ENCODE peak calls at places on chromosomes 1 and 21, in eight cellular contexts. One of them, this sample, is unnamed.

GRCh38 chr1:37741662-37742061 is 23.3 kb downstream of the EPHA10 start:
- DNase-seq in HEK293T: no peak
- DNase-seq in NCI-H2081: no peak
- DNase-seq in effector CD4-positive, alpha-beta T cell: no peak
- DNase-seq in aorta: no peak
- DNase-seq in GM23248: no peak
- DNase-seq in brain microvascular endothelial cell: no peak
- DNase-seq in LHCN-M2: no peak
- DNase-seq in this sample: no peak

GRCh38 chr1:25531082-25531461 is 12.3 kb upstream of the LDLRAP1 start:
- DNase-seq in LHCN-M2: no peak
- DNase-seq in GM23248: no peak
- DNase-seq in HEK293T: no peak
- DNase-seq in aorta: no peak
- DNase-seq in NCI-H2081: no peak
- DNase-seq in brain microvascular endothelial cell: no peak
- DNase-seq in effector CD4-positive, alpha-beta T cell: no peak
- DNase-seq in this sample: no peak

GRCh38 chr1:25549273-25550154 is 6.1 kb downstream of the LDLRAP1 start:
- DNase-seq in effector CD4-positive, alpha-beta T cell: peak
- DNase-seq in GM23248: no peak
- DNase-seq in LHCN-M2: peak
- DNase-seq in brain microvascular endothelial cell: peak
- DNase-seq in HEK293T: peak
- DNase-seq in NCI-H2081: no peak
- DNase-seq in aorta: peak
- DNase-seq in this sample: peak

GRCh38 chr1:220894025-220894923 is 15.0 kb downstream of the HLX start:
- DNase-seq in HEK293T: no peak
- DNase-seq in GM23248: peak
- DNase-seq in brain microvascular endothelial cell: no peak
- DNase-seq in NCI-H2081: no peak
- DNase-seq in LHCN-M2: no peak
- DNase-seq in effector CD4-positive, alpha-beta T cell: no peak
- DNase-seq in aorta: no peak
- DNase-seq in this sample: no peak

GRCh38 chr1:32746130-32746529 is 43.6 kb upstream of the SYNC start:
- DNase-seq in HEK293T: no peak
- DNase-seq in NCI-H2081: no peak
- DNase-seq in effector CD4-positive, alpha-beta T cell: no peak
- DNase-seq in LHCN-M2: no peak
- DNase-seq in brain microvascular endothelial cell: no peak
- DNase-seq in aorta: no peak
- DNase-seq in GM23248: no peak
- DNase-seq in this sample: no peak

GRCh38 chr1:6914646-6915178 is 129.5 kb downstream of the CAMTA1 start:
- DNase-seq in aorta: no peak
- DNase-seq in NCI-H2081: no peak
- DNase-seq in LHCN-M2: no peak
- DNase-seq in effector CD4-positive, alpha-beta T cell: no peak
- DNase-seq in brain microvascular endothelial cell: no peak
- DNase-seq in GM23248: no peak
- DNase-seq in HEK293T: no peak
- DNase-seq in this sample: no peak

GRCh38 chr1:101041300-101041699 is 15.7 kb upstream of the DPH5 start:
- DNase-seq in HEK293T: no peak
- DNase-seq in NCI-H2081: no peak
- DNase-seq in effector CD4-positive, alpha-beta T cell: no peak
- DNase-seq in aorta: no peak
- DNase-seq in LHCN-M2: no peak
- DNase-seq in brain microvascular endothelial cell: no peak
- DNase-seq in GM23248: no peak
- DNase-seq in this sample: no peak

GRCh38 chr21:32562426-32562825 is 22.9 kb downstream of the TCP10L start:
- DNase-seq in HEK293T: no peak
- DNase-seq in LHCN-M2: peak
- DNase-seq in brain microvascular endothelial cell: peak
- DNase-seq in aorta: peak
- DNase-seq in GM23248: peak
- DNase-seq in effector CD4-positive, alpha-beta T cell: no peak
- DNase-seq in NCI-H2081: no peak
- DNase-seq in this sample: no peak

GRCh38 chr1:94926365-94926914 is 470 bp downstream of the CNN3 start:
- DNase-seq in LHCN-M2: peak
- DNase-seq in brain microvascular endothelial cell: no peak
- DNase-seq in HEK293T: peak
- DNase-seq in effector CD4-positive, alpha-beta T cell: no peak
- DNase-seq in NCI-H2081: peak
- DNase-seq in GM23248: peak
- DNase-seq in aorta: peak
- DNase-seq in this sample: no peak

GRCh38 chr1:234926574-234927311 is 201.9 kb downstream of the TOMM20 start:
- DNase-seq in brain microvascular endothelial cell: no peak
- DNase-seq in LHCN-M2: no peak
- DNase-seq in NCI-H2081: no peak
- DNase-seq in aorta: no peak
- DNase-seq in HEK293T: no peak
- DNase-seq in effector CD4-positive, alpha-beta T cell: no peak
- DNase-seq in GM23248: no peak
- DNase-seq in this sample: no peak

GRCh38 chr1:35833424-35833823 is 25.6 kb downstream of the AGO4 start:
- DNase-seq in effector CD4-positive, alpha-beta T cell: no peak
- DNase-seq in NCI-H2081: no peak
- DNase-seq in aorta: no peak
- DNase-seq in brain microvascular endothelial cell: no peak
- DNase-seq in LHCN-M2: no peak
- DNase-seq in HEK293T: no peak
- DNase-seq in GM23248: no peak
- DNase-seq in this sample: no peak

GRCh38 chr21:43938751-43939442 is 73.2 kb upstream of the TRAPPC10 start:
- DNase-seq in HEK293T: peak
- DNase-seq in aorta: peak
- DNase-seq in brain microvascular endothelial cell: peak
- DNase-seq in LHCN-M2: peak
- DNase-seq in NCI-H2081: no peak
- DNase-seq in effector CD4-positive, alpha-beta T cell: peak
- DNase-seq in GM23248: peak
- DNase-seq in this sample: peak

GRCh38 chr1:226181996-226182714 is 4.4 kb downstream of the ACBD3 start:
- DNase-seq in NCI-H2081: no peak
- DNase-seq in HEK293T: peak
- DNase-seq in brain microvascular endothelial cell: peak
- DNase-seq in effector CD4-positive, alpha-beta T cell: no peak
- DNase-seq in GM23248: peak
- DNase-seq in aorta: peak
- DNase-seq in LHCN-M2: peak
- DNase-seq in this sample: peak

GRCh38 chr21:39825250-39825649 is 42.0 kb upstream of the PCP4 start:
- DNase-seq in brain microvascular endothelial cell: no peak
- DNase-seq in HEK293T: no peak
- DNase-seq in LHCN-M2: no peak
- DNase-seq in NCI-H2081: no peak
- DNase-seq in effector CD4-positive, alpha-beta T cell: no peak
- DNase-seq in GM23248: no peak
- DNase-seq in aorta: no peak
- DNase-seq in this sample: no peak

GRCh38 chr21:35063428-35064172 is 14.5 kb upstream of the RUNX1 start:
- DNase-seq in LHCN-M2: no peak
- DNase-seq in NCI-H2081: no peak
- DNase-seq in aorta: no peak
- DNase-seq in GM23248: no peak
- DNase-seq in brain microvascular endothelial cell: no peak
- DNase-seq in effector CD4-positive, alpha-beta T cell: no peak
- DNase-seq in HEK293T: no peak
- DNase-seq in this sample: no peak

GRCh38 chr1:31795801-31796621 is 19.8 kb downstream of the SPOCD1 start:
- DNase-seq in LHCN-M2: peak
- DNase-seq in NCI-H2081: peak
- DNase-seq in effector CD4-positive, alpha-beta T cell: no peak
- DNase-seq in aorta: no peak
- DNase-seq in brain microvascular endothelial cell: peak
- DNase-seq in HEK293T: no peak
- DNase-seq in GM23248: peak
- DNase-seq in this sample: no peak

GRCh38 chr1:1763657-1764621 is 14.3 kb downstream of the NADK start:
- DNase-seq in effector CD4-positive, alpha-beta T cell: no peak
- DNase-seq in brain microvascular endothelial cell: no peak
- DNase-seq in LHCN-M2: no peak
- DNase-seq in GM23248: peak
- DNase-seq in HEK293T: no peak
- DNase-seq in aorta: peak
- DNase-seq in NCI-H2081: no peak
- DNase-seq in this sample: no peak

GRCh38 chr1:206863266-206863665 is 2.2 kb upstream of the IL20 start:
- DNase-seq in LHCN-M2: no peak
- DNase-seq in effector CD4-positive, alpha-beta T cell: no peak
- DNase-seq in brain microvascular endothelial cell: no peak
- DNase-seq in GM23248: no peak
- DNase-seq in HEK293T: no peak
- DNase-seq in NCI-H2081: no peak
- DNase-seq in aorta: no peak
- DNase-seq in this sample: no peak

GRCh38 chr21:19507682-19508260 is 1104.2 kb upstream of the TMPRSS15 start:
- DNase-seq in LHCN-M2: no peak
- DNase-seq in NCI-H2081: no peak
- DNase-seq in brain microvascular endothelial cell: no peak
- DNase-seq in aorta: no peak
- DNase-seq in effector CD4-positive, alpha-beta T cell: no peak
- DNase-seq in GM23248: no peak
- DNase-seq in HEK293T: peak
- DNase-seq in this sample: no peak

GRCh38 chr1:159924025-159924790 is 1.1 kb downstream of the TAGLN2 start:
- DNase-seq in NCI-H2081: peak
- DNase-seq in aorta: peak
- DNase-seq in LHCN-M2: peak
- DNase-seq in effector CD4-positive, alpha-beta T cell: peak
- DNase-seq in GM23248: peak
- DNase-seq in HEK293T: peak
- DNase-seq in brain microvascular endothelial cell: peak
- DNase-seq in this sample: peak

GRCh38 chr1:160633330-160633903 is 13.4 kb downstream of the SLAMF1 start:
- DNase-seq in HEK293T: no peak
- DNase-seq in GM23248: no peak
- DNase-seq in aorta: no peak
- DNase-seq in NCI-H2081: no peak
- DNase-seq in effector CD4-positive, alpha-beta T cell: no peak
- DNase-seq in LHCN-M2: no peak
- DNase-seq in brain microvascular endothelial cell: no peak
- DNase-seq in this sample: no peak

GRCh38 chr21:38955495-38955894 is 149.8 kb downstream of the ETS2 start:
- DNase-seq in GM23248: peak
- DNase-seq in NCI-H2081: no peak
- DNase-seq in brain microvascular endothelial cell: peak
- DNase-seq in HEK293T: no peak
- DNase-seq in aorta: no peak
- DNase-seq in effector CD4-positive, alpha-beta T cell: no peak
- DNase-seq in LHCN-M2: peak
- DNase-seq in this sample: no peak

GRCh38 chr1:153774780-153775431 is at the start of gene SLC27A3:
- DNase-seq in GM23248: no peak
- DNase-seq in NCI-H2081: peak
- DNase-seq in LHCN-M2: no peak
- DNase-seq in aorta: peak
- DNase-seq in brain microvascular endothelial cell: peak
- DNase-seq in effector CD4-positive, alpha-beta T cell: no peak
- DNase-seq in HEK293T: peak
- DNase-seq in this sample: peak

GRCh38 chr1:174740248-174740990 is 259.3 kb upstream of the CACYBP start:
- DNase-seq in aorta: no peak
- DNase-seq in HEK293T: no peak
- DNase-seq in brain microvascular endothelial cell: peak
- DNase-seq in GM23248: peak
- DNase-seq in LHCN-M2: peak
- DNase-seq in effector CD4-positive, alpha-beta T cell: no peak
- DNase-seq in NCI-H2081: no peak
- DNase-seq in this sample: no peak

GRCh38 chr1:101237229-101237837 is 514 bp downstream of the S1PR1 start:
- DNase-seq in GM23248: peak
- DNase-seq in NCI-H2081: no peak
- DNase-seq in LHCN-M2: peak
- DNase-seq in aorta: no peak
- DNase-seq in HEK293T: no peak
- DNase-seq in brain microvascular endothelial cell: no peak
- DNase-seq in effector CD4-positive, alpha-beta T cell: no peak
- DNase-seq in this sample: no peak

GRCh38 chr1:40476924-40477679 is at the start of gene ZFP69:
- DNase-seq in LHCN-M2: peak
- DNase-seq in NCI-H2081: peak
- DNase-seq in aorta: peak
- DNase-seq in effector CD4-positive, alpha-beta T cell: peak
- DNase-seq in brain microvascular endothelial cell: peak
- DNase-seq in HEK293T: peak
- DNase-seq in GM23248: peak
- DNase-seq in this sample: no peak

GRCh38 chr1:6923955-6924890 is 139.0 kb downstream of the CAMTA1 start:
- DNase-seq in GM23248: no peak
- DNase-seq in effector CD4-positive, alpha-beta T cell: no peak
- DNase-seq in NCI-H2081: no peak
- DNase-seq in HEK293T: no peak
- DNase-seq in brain microvascular endothelial cell: no peak
- DNase-seq in LHCN-M2: no peak
- DNase-seq in aorta: no peak
- DNase-seq in this sample: no peak

GRCh38 chr21:14527690-14528652 is 18.1 kb downstream of the SAMSN1 start:
- DNase-seq in brain microvascular endothelial cell: no peak
- DNase-seq in LHCN-M2: no peak
- DNase-seq in aorta: no peak
- DNase-seq in effector CD4-positive, alpha-beta T cell: no peak
- DNase-seq in HEK293T: no peak
- DNase-seq in NCI-H2081: no peak
- DNase-seq in GM23248: no peak
- DNase-seq in this sample: no peak

GRCh38 chr1:117009132-117009531 is 7.6 kb downstream of the CD101 start:
- DNase-seq in aorta: no peak
- DNase-seq in brain microvascular endothelial cell: no peak
- DNase-seq in NCI-H2081: no peak
- DNase-seq in GM23248: peak
- DNase-seq in effector CD4-positive, alpha-beta T cell: no peak
- DNase-seq in HEK293T: no peak
- DNase-seq in LHCN-M2: peak
- DNase-seq in this sample: no peak

GRCh38 chr1:28328228-28328648 is 602 bp upstream of the MED18 start:
- DNase-seq in NCI-H2081: no peak
- DNase-seq in HEK293T: no peak
- DNase-seq in brain microvascular endothelial cell: no peak
- DNase-seq in aorta: no peak
- DNase-seq in LHCN-M2: no peak
- DNase-seq in GM23248: no peak
- DNase-seq in effector CD4-positive, alpha-beta T cell: no peak
- DNase-seq in this sample: no peak

GRCh38 chr1:206503591-206504362 is 3.6 kb upstream of the RASSF5 start:
- DNase-seq in effector CD4-positive, alpha-beta T cell: no peak
- DNase-seq in brain microvascular endothelial cell: peak
- DNase-seq in aorta: peak
- DNase-seq in NCI-H2081: no peak
- DNase-seq in LHCN-M2: peak
- DNase-seq in HEK293T: no peak
- DNase-seq in GM23248: peak
- DNase-seq in this sample: peak

GRCh38 chr1:155016231-155016831 is 13.7 kb downstream of the ZBTB7B start:
- DNase-seq in effector CD4-positive, alpha-beta T cell: no peak
- DNase-seq in NCI-H2081: no peak
- DNase-seq in LHCN-M2: no peak
- DNase-seq in aorta: no peak
- DNase-seq in GM23248: no peak
- DNase-seq in brain microvascular endothelial cell: no peak
- DNase-seq in HEK293T: no peak
- DNase-seq in this sample: no peak

GRCh38 chr1:34856697-34857096 is 2.9 kb downstream of the SMIM12 start:
- DNase-seq in NCI-H2081: no peak
- DNase-seq in GM23248: no peak
- DNase-seq in brain microvascular endothelial cell: no peak
- DNase-seq in effector CD4-positive, alpha-beta T cell: no peak
- DNase-seq in LHCN-M2: no peak
- DNase-seq in aorta: no peak
- DNase-seq in HEK293T: no peak
- DNase-seq in this sample: no peak

GRCh38 chr1:58819719-58820118 is 35.9 kb upstream of the JUN start:
- DNase-seq in LHCN-M2: no peak
- DNase-seq in aorta: peak
- DNase-seq in effector CD4-positive, alpha-beta T cell: no peak
- DNase-seq in brain microvascular endothelial cell: peak
- DNase-seq in HEK293T: no peak
- DNase-seq in NCI-H2081: no peak
- DNase-seq in GM23248: peak
- DNase-seq in this sample: no peak

This sample was measured in HCT116.